ENCODE peak calls at places on chromosome 3, in four cellular contexts. G is HepG2, C is GM12878, E is K562. Q is an unnamed sample.

GRCh38 chr3:32347286-32348125 is 44.1 kb upstream of the CMTM7 start:
- DNase-seq in C (no peak), G (no peak), E (no peak), Q (no peak)

GRCh38 chr3:104628185-104628789 is 738.4 kb upstream of the ALCAM start:
- DNase-seq in E (peak; percentile 1), G (peak; percentile 32), C (no peak), Q (no peak)

GRCh38 chr3:27165348-27165747 is 203.8 kb downstream of the NEK10 start:
- DNase-seq in E (no peak), G (no peak), C (no peak), Q (no peak)

GRCh38 chr3:105837143-105837740 is 31.6 kb downstream of the CBLB start:
- DNase-seq in C (peak; percentile 97), E (no peak), G (no peak), Q (no peak)

GRCh38 chr3:188197388-188197847 is 43.5 kb downstream of the LPP start:
- DNase-seq in G (no peak), C (no peak), E (no peak), Q (no peak)

GRCh38 chr3:117660941-117661635 is 951.5 kb downstream of the TUSC7 start:
- DNase-seq in E (no peak), G (no peak), C (no peak), Q (no peak)

GRCh38 chr3:48280883-48281282 is 40.0 kb downstream of the ZNF589 start:
- DNase-seq in G (no peak), E (no peak), C (no peak), Q (no peak)

GRCh38 chr3:180854887-180855286 is 57.6 kb upstream of the FXR1 start:
- DNase-seq in G (no peak), E (no peak), C (no peak), Q (no peak)

GRCh38 chr3:161222662-161223061 is 1.6 kb downstream of the NMD3 start:
- DNase-seq in E (peak; percentile 33), C (no peak), G (no peak), Q (no peak)

GRCh38 chr3:54776601-54777000 is 151.3 kb downstream of the LRTM1 start:
- DNase-seq in G (no peak), C (no peak), E (no peak), Q (no peak)

GRCh38 chr3:155270485-155271342 is 22.8 kb downstream of the STRIT1 start:
- DNase-seq in C (no peak), E (peak; percentile 78), G (no peak), Q (peak; percentile 15)

GRCh38 chr3:69200384-69201068 is 78.1 kb upstream of the LMOD3 start:
- DNase-seq in C (no peak), G (peak; percentile 88), E (peak; percentile 47), Q (no peak)

GRCh38 chr3:53230041-53230621 is 25.7 kb downstream of the TKT start:
- DNase-seq in E (no peak), G (no peak), C (no peak), Q (peak; percentile 59)

GRCh38 chr3:126482503-126483255 is 7.0 kb upstream of the ZXDC start:
- DNase-seq in E (no peak), C (no peak), G (no peak), Q (no peak)

GRCh38 chr3:4313606-4314308 is 10.6 kb downstream of the SETMAR start:
- DNase-seq in G (peak; percentile 73), E (peak; percentile 61), C (no peak), Q (no peak)

GRCh38 chr3:46922871-46923558 is 45.5 kb downstream of the PTH1R start:
- DNase-seq in C (no peak), G (no peak), E (no peak), Q (no peak)
- TF ChIP-seq CREM in C (no peak), G (no peak), E (no peak), Q (no peak)

GRCh38 chr3:107680698-107681097 is 157.9 kb downstream of the BBX start:
- DNase-seq in G (no peak), E (no peak), C (no peak), Q (no peak)
- TF ChIP-seq ATF3 in G (no peak), E (no peak), C (no peak), Q (no peak)

GRCh38 chr3:146390006-146390772 is 79.2 kb downstream of the PLSCR2 start:
- DNase-seq in G (no peak), C (no peak), E (no peak), Q (no peak)
- TF ChIP-seq ATF2 in G (no peak), C (no peak), E (no peak), Q (no peak)

DNA sequence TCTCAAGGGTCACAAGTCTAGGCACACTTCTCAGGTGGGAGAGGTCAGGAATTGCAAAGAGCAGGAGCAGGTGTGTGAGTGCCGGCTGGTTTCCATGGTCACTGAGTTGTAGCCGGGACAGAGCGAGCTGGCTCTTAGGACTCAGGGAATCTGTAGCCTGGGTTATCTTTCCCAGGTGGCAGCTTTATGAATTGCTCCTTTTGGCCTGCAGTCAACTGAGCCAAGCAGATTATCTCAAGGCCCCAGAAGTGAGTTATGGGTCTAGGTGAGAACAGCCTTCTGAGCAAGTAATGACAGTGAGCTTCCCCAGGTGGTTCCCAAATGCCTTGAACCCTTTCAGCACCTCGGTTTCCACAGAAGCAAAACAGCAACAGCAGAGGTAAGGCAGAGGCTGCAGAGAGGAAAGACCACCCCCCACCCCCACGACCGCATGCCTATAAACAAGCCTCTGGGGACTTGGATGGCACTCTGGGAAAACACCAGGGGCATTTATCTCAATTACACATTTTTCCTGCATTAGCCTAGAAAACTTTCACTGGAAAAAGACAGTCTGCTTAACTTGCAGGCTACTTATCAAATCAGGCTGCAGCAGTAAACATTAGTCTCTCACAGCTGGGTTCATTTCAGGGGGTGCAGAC is 56.7 kb upstream of the DGKG start:
- DNase-seq in G (no peak), E (peak; percentile 14), C (no peak), Q (no peak)
- TF ChIP-seq CREM in G (no peak), E (no peak), C (no peak), Q (no peak)

DNA sequence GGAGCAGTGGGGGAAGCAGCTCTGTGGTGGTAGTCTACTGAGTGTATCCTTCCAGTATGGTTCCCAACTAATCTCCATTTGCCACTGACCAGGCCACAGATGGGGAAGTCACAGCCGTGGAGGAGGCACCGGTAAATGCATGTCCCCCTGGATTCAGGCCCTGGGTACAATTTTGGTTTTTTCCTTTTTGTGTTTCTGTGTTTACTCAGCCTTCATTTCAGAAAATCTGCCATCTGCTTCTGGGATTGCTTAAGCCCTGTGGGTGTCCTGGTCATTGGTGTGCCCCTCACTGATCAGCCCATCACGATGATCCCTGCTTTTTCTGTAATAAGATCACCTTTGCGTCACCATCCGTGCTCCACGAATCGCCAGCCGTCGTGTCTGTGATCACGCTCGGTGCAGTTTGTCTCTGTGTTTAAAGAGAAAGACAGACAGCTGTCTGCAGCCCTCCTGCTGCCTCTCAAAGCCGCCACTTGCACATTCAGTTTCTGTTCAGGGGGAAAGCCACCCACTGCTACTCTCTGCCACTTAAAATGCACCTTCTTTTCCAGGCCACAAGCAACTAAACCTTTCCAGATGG is 68.9 kb downstream of the DNASE1L3 start:
- DNase-seq in G (no peak), E (no peak), C (no peak), Q (no peak)
- TF ChIP-seq ATF3 in G (no peak), E (no peak), C (no peak), Q (no peak)

DNA sequence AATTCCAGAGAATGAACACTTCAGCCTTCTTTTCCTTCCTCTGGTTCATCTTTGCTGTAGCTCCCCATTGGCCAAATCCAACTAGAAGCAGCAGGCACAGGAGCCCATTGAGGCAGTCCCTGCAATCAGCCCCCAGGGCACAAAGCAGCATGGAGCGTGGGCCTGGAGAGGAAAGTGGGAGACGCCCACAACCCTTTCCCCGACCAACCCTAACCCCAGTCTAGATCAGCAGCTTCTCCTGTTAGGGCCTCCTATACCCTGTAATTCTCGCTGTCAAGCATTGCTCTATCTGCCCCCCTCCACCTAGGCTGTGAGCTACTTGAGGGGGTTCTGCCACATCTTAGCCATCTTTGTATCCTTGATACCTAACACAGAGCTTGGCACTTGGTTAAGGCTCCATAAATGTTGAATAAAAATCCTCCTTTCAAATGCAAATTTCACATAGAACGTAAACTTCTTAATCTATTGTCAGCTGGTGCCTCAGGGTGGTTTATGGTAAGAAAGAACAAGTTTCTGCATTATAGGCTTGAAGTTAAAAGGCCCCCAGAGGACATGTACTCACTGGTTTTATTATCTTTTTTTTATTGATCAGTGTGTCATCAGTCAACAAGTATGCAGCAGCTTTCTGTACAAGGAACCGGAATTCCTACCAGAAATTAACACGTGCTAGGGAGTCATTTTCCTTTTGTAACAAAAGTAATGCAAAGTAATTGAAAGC is 97.9 kb upstream of the PFN2 start:
- DNase-seq in C (no peak), G (no peak), E (no peak), Q (no peak)
- TF ChIP-seq ATF2 in C (no peak), G (no peak), E (no peak), Q (no peak)

DNA sequence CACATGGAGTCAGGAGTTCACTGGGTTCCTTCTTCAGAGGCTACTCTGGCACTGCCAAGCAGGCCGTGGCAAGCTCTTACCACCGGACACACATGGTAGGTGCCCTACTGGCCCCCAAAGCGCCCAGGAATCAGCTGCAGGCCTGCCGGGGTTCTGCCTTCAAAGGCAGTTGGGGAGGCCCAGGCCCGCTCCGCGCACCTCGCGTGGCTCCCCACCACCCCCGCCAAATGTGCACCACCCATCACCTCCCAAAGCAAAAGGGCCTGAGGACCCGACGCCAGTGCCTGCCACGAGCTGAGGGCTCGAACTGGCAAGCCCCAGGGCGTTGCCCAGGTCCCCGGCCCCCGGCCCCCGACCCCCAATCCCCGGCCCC is 669 bp downstream of the POMGNT2 start:
- DNase-seq in G (no peak), C (no peak), E (peak; percentile 16), Q (no peak)
- TF ChIP-seq CREM in G (no peak), C (no peak), E (no peak), Q (no peak)

GRCh38 chr3:61819861-61820260 is 258.5 kb downstream of the PTPRG start:
- DNase-seq in C (no peak), E (no peak), G (no peak), Q (no peak)

GRCh38 chr3:61822588-61822987 is 261.2 kb downstream of the PTPRG start:
- DNase-seq in C (no peak), E (no peak), G (no peak), Q (no peak)

GRCh38 chr3:61821823-61822251 is 260.5 kb downstream of the PTPRG start:
- DNase-seq in C (no peak), E (no peak), G (no peak), Q (no peak)

GRCh38 chr3:61824553-61825135 is 263.3 kb downstream of the PTPRG start:
- DNase-seq in C (no peak), G (peak; percentile 9), E (no peak), Q (no peak)

GRCh38 chr3:61820306-61820992 is 259.1 kb downstream of the PTPRG start:
- DNase-seq in G (no peak), E (no peak), C (no peak), Q (no peak)
- TF ChIP-seq ATF3 in G (no peak), E (no peak), C (no peak), Q (no peak)

GRCh38 chr3:37923576-37923926 is 61.9 kb downstream of the CTDSPL start:
- DNase-seq in C (no peak), G (no peak), E (no peak), Q (no peak)
- TF ChIP-seq ATF2 in C (no peak), G (no peak), E (no peak), Q (no peak)

GRCh38 chr3:192091831-192092230 is 630.9 kb downstream of the PYDC2 start:
- DNase-seq in C (no peak), G (no peak), E (no peak), Q (no peak)
- TF ChIP-seq CREM in C (no peak), G (no peak), E (no peak), Q (no peak)

Q was measured in WTC11.